ENCODE peak calls at places on chromosomes 12 and 14, in nine cellular contexts. W, J, X, H, R, Z, V, E and G are unnamed samples.
A peak's percentile ranks its signal among the peaks of the same experiment; 100 is the strongest.

GRCh38 chr14:96316087-96316486 is 47.1 kb downstream of the ATG2B start:
- DNase-seq in H (no peak), X (no peak), E (no peak), V (no peak), W (no peak), J (no peak), Z (no peak), R (no peak), G (no peak)

GRCh38 chr14:63727736-63728728 is at the start of gene SGPP1:
- DNase-seq in Z (peak; percentile 84), W (peak; percentile 89), E (peak; percentile 81), X (peak; percentile 65), J (peak; percentile 69), R (peak; percentile 80), H (peak; percentile 89), V (peak; percentile 78), G (peak; percentile 58)

GRCh38 chr12:14841761-14842160 is 1.6 kb downstream of the ART4 start:
- DNase-seq in Z (peak; percentile 23), X (peak; percentile 85), H (peak; percentile 68), J (no peak), V (no peak), W (peak; percentile 83), R (peak; percentile 46), E (no peak), G (no peak)

GRCh38 chr14:20714593-20715250 is 26.2 kb downstream of the ANG start:
- DNase-seq in E (no peak), R (no peak), J (peak; percentile 14), Z (peak; percentile 79), V (peak; percentile 91), H (no peak), W (peak; percentile 86), X (no peak), G (peak; percentile 84)

GRCh38 chr12:62123721-62124203 is 136.4 kb upstream of the USP15 start:
- DNase-seq in R (peak; percentile 11), J (peak; percentile 22), V (peak; percentile 31), Z (peak; percentile 15), H (no peak), X (peak; percentile 31), E (peak; percentile 61), W (no peak), G (no peak)

GRCh38 chr12:7995266-7995963 is 37.1 kb upstream of the FOXJ2 start:
- DNase-seq in E (peak; percentile 78), X (peak; percentile 77), Z (peak; percentile 77), V (peak; percentile 73), W (peak; percentile 92), H (peak; percentile 91), J (peak; percentile 63), R (peak; percentile 52), G (peak; percentile 70)

GRCh38 chr12:12741705-12742104 is 24.5 kb downstream of the CDKN1B start:
- DNase-seq in H (no peak), X (no peak), R (no peak), E (no peak), Z (no peak), W (no peak), V (no peak), J (no peak), G (no peak)

GRCh38 chr12:16949351-16949750 is 343.4 kb upstream of the LMO3 start:
- DNase-seq in R (no peak), J (no peak), H (no peak), E (no peak), V (no peak), W (no peak), Z (no peak), X (no peak), G (no peak)

GRCh38 chr12:19771858-19772257 is 332.6 kb downstream of the AEBP2 start:
- DNase-seq in R (no peak), Z (no peak), E (no peak), H (no peak), J (no peak), X (no peak), W (no peak), V (no peak), G (no peak)

GRCh38 chr12:92007787-92008186 is 137.9 kb downstream of the BTG1 start:
- DNase-seq in R (no peak), J (no peak), Z (no peak), V (no peak), H (no peak), X (no peak), W (no peak), E (no peak), G (no peak)

GRCh38 chr12:93127582-93128331 is 198.7 kb upstream of the EEA1 start:
- DNase-seq in Z (peak; percentile 49), H (no peak), V (peak; percentile 32), R (no peak), J (peak; percentile 84), W (peak; percentile 91), E (peak; percentile 50), X (peak; percentile 98), G (no peak)

GRCh38 chr14:104318558-104319488 is 180.4 kb downstream of the KIF26A start:
- DNase-seq in W (peak; percentile 75), H (peak; percentile 64), J (no peak), E (no peak), V (peak; percentile 7), X (no peak), R (no peak), Z (no peak), G (no peak)

GRCh38 chr12:66813137-66813867 is 134.4 kb upstream of the GRIP1 start:
- DNase-seq in V (no peak), W (no peak), Z (no peak), X (peak; percentile 2), R (no peak), E (peak; percentile 5), H (no peak), J (no peak), G (no peak)

DNA sequence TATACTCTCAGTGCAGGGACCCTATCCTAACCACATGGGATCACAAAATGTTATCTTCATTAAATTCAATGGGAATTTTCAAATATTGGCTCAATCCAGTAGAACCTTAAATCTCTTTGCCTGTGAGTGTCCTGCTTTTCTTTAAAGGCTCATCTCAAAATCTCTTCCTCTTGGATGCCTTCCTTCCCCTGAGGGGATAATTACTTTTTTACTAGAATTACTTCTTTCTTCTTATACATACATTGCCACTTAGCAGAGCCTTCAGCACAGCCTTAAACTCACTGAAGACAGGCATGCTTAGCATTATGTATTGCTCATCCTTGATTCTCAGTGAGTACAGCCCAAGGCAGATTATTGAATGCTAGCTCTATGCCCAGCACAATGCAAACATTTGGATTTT is 1918.0 kb upstream of the FLRT2 start:
- DNase-seq in Z (no peak), H (no peak), R (no peak), W (no peak), V (no peak), X (no peak), E (no peak), J (no peak), G (no peak)
- TF ChIP-seq POLR2A in Z (no peak), H (no peak), R (no peak), W (no peak), V (no peak), X (no peak), E (no peak), J (no peak), G (no peak)

GRCh38 chr12:51887476-51888315 is at the start of gene ANKRD33:
- DNase-seq in Z (peak; percentile 55), E (peak; percentile 73), X (no peak), R (no peak), W (peak; percentile 74), J (no peak), H (peak; percentile 78), V (peak; percentile 54), G (no peak)
- TF ChIP-seq EP300 in Z (no peak), E (no peak), X (no peak), R (no peak), W (no peak), J (no peak), H (no peak), V (no peak), G (no peak)

DNA sequence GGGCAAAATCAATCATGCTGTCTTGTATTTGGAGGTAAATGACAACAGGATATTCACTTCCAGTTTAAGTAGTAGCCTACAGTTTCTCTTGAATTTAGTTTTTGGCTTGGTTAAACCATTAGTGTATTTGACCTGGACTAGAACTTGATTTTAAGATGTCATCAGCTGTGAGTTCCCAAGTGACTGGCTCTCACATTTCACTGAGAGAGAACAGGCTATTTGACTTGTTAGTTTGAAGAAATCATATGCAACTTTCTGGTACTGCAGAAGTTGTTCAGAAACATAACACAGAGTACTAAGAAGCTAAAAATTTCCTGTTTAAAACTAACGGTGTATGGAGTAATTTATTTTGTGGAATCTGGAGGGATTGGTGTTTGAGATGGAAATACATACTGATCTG is 22.3 kb downstream of the MNAT1 start:
- DNase-seq in V (no peak), W (no peak), E (no peak), R (no peak), X (no peak), J (no peak), Z (no peak), H (no peak), G (no peak)
- H3K4me1 ChIP-seq in V (peaks cover 5% of the 10 kb centered on the region), W (no peaks in the 10 kb centered on the region), E (peaks cover 6% of the 10 kb centered on the region), R (peaks cover 28% of the 10 kb centered on the region), X (peaks cover 18% of the 10 kb centered on the region), J (peaks cover 5% of the 10 kb centered on the region), Z (no peaks in the 10 kb centered on the region), H (peaks cover 12% of the 10 kb centered on the region), G (peaks cover 26% of the 10 kb centered on the region)

GRCh38 chr12:120115692-120116442 is 686 bp downstream of the RAB35 start:
- DNase-seq in R (peak; percentile 63), W (no peak), X (peak; percentile 41), H (no peak), V (no peak), E (peak; percentile 76), Z (peak; percentile 53), J (peak; percentile 28), G (no peak)

GRCh38 chr12:120116443-120116791 is at the start of gene RAB35:
- DNase-seq in X (no peak), R (peak; percentile 96), Z (no peak), J (no peak), E (no peak), V (no peak), H (no peak), W (no peak), G (no peak)

GRCh38 chr12:120118710-120119097 is 2.2 kb upstream of the RAB35 start:
- DNase-seq in Z (no peak), R (no peak), E (no peak), J (no peak), X (peak; percentile 52), V (no peak), H (no peak), W (no peak), G (no peak)

GRCh38 chr12:120117961-120118709 is 1.6 kb upstream of the RAB35 start:
- DNase-seq in V (no peak), X (peak; percentile 45), J (no peak), R (peak; percentile 65), E (peak; percentile 76), W (no peak), Z (no peak), H (no peak), G (no peak)

DNA sequence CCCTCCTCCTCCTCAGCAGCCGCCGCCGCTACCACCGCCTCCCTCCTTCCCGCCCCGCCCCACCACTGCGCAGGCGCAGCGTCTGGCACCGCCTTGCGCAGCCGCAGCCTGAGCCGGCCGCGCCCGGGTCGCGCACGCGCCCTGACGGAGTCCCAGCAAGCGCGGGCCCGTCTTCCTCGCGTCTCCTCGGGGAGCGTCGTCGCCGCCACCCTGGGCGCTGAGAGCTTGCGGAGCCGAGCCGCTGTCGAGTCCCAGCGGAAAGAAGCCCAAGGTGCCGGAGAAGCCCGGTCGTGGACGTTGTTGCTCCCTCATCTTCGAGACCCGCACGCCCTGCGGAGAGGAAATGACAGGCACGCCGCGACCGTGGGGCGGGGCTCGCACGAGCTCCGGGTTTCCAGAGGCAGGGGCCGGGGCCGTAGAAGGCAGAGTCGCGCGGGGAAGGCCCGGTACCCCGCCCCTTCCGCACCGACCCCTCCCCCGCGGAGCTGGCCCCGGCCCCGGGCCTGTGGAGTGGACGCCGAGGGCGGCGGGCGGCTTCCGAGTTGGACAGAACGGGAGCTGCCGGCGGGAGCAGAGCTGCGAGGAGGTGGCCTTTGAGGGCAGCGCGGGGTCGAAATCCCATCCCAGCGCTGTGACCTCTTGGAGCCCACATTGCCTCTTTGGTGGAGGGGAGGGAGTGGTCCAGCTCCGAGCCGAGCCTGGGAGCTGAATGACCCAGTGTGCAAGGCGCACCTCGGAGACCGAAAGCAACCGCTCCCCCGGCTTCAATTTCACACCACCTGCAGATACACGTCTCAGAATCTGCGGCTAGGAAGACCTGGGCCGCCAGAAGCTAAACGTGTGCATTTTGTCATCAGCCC is 469 bp upstream of the RAB35 start:
- DNase-seq in H (peak; percentile 97), X (peak; percentile 86), W (peak; percentile 97), R (peak; percentile 39), E (peak; percentile 96), V (peak; percentile 95), J (peak; percentile 95), Z (peak; percentile 97), G (peak; percentile 87)
- TF ChIP-seq POLR2A in H (peak; percentile 49), X (no peak), W (peak; percentile 40), R (peak; percentile 90), E (peak; percentile 90), V (peak; percentile 21), J (peak; percentile 84), Z (peak; percentile 80), G (peak; percentile 70)